ENCODE peak calls at places on chromosomes 3 and 15, in nine cellular contexts. One of them, this sample, is unnamed.
A peak's percentile ranks its signal among the peaks of the same experiment; 100 is the strongest.

GRCh38 chr3:157351981-157352380 is 84.7 kb upstream of the PTX3 start:
- DNase-seq in uterus: no peak
- DNase-seq in OCI-LY7: no peak
- DNase-seq in MM.1S: no peak
- DNase-seq in suprapubic skin: no peak
- DNase-seq in iPS DF 6.9: no peak
- DNase-seq in sigmoid colon: no peak
- DNase-seq in CD4-positive, alpha-beta T cell: no peak
- DNase-seq in AG04450: no peak
- DNase-seq in this sample: no peak

GRCh38 chr3:147409143-147410121 is at the start of gene ZIC1:
- DNase-seq in CD4-positive, alpha-beta T cell: no peak
- DNase-seq in sigmoid colon: no peak
- DNase-seq in uterus: no peak
- DNase-seq in OCI-LY7: no peak
- DNase-seq in AG04450: no peak
- DNase-seq in iPS DF 6.9: no peak
- DNase-seq in suprapubic skin: no peak
- DNase-seq in MM.1S: no peak
- DNase-seq in this sample: no peak

GRCh38 chr15:84604804-84605203 is 4.0 kb downstream of the ZSCAN2 start:
- DNase-seq in OCI-LY7: no peak
- DNase-seq in MM.1S: no peak
- DNase-seq in uterus: no peak
- DNase-seq in CD4-positive, alpha-beta T cell: no peak
- DNase-seq in suprapubic skin: no peak
- DNase-seq in sigmoid colon: no peak
- DNase-seq in iPS DF 6.9: no peak
- DNase-seq in AG04450: no peak
- DNase-seq in this sample: no peak

GRCh38 chr15:33154366-33155166 is 39.9 kb downstream of the FMN1 start:
- DNase-seq in AG04450: no peak
- DNase-seq in sigmoid colon: peak; percentile 76
- DNase-seq in CD4-positive, alpha-beta T cell: no peak
- DNase-seq in OCI-LY7: no peak
- DNase-seq in iPS DF 6.9: no peak
- DNase-seq in suprapubic skin: no peak
- DNase-seq in uterus: no peak
- DNase-seq in MM.1S: no peak
- DNase-seq in this sample: peak; percentile 42

GRCh38 chr3:11434017-11434526 is 161.9 kb downstream of the ATG7 start:
- DNase-seq in MM.1S: no peak
- DNase-seq in suprapubic skin: peak; percentile 82
- DNase-seq in CD4-positive, alpha-beta T cell: no peak
- DNase-seq in uterus: peak; percentile 75
- DNase-seq in AG04450: peak; percentile 16
- DNase-seq in OCI-LY7: no peak
- DNase-seq in iPS DF 6.9: no peak
- DNase-seq in sigmoid colon: peak; percentile 80
- DNase-seq in this sample: peak; percentile 35

GRCh38 chr3:123096126-123096525 is 29.3 kb downstream of the PDIA5 start:
- DNase-seq in MM.1S: no peak
- DNase-seq in OCI-LY7: no peak
- DNase-seq in uterus: no peak
- DNase-seq in suprapubic skin: no peak
- DNase-seq in AG04450: no peak
- DNase-seq in iPS DF 6.9: no peak
- DNase-seq in sigmoid colon: no peak
- DNase-seq in CD4-positive, alpha-beta T cell: no peak
- DNase-seq in this sample: no peak

GRCh38 chr15:57510647-57511046 is 81.1 kb upstream of the MYZAP start:
- DNase-seq in MM.1S: no peak
- DNase-seq in OCI-LY7: no peak
- DNase-seq in CD4-positive, alpha-beta T cell: no peak
- DNase-seq in uterus: no peak
- DNase-seq in AG04450: peak; percentile 85
- DNase-seq in suprapubic skin: no peak
- DNase-seq in iPS DF 6.9: no peak
- DNase-seq in sigmoid colon: no peak
- DNase-seq in this sample: no peak

GRCh38 chr15:90598679-90599078 is 69.0 kb downstream of the CRTC3 start:
- DNase-seq in CD4-positive, alpha-beta T cell: no peak
- DNase-seq in suprapubic skin: no peak
- DNase-seq in uterus: no peak
- DNase-seq in sigmoid colon: no peak
- DNase-seq in AG04450: no peak
- DNase-seq in MM.1S: no peak
- DNase-seq in OCI-LY7: no peak
- DNase-seq in iPS DF 6.9: no peak
- DNase-seq in this sample: no peak

GRCh38 chr3:37456270-37456708 is 281.9 kb upstream of the LRRFIP2 start:
- DNase-seq in OCI-LY7: no peak
- DNase-seq in uterus: peak; percentile 43
- DNase-seq in suprapubic skin: no peak
- DNase-seq in sigmoid colon: peak; percentile 93
- DNase-seq in AG04450: no peak
- DNase-seq in iPS DF 6.9: no peak
- DNase-seq in MM.1S: no peak
- DNase-seq in CD4-positive, alpha-beta T cell: no peak
- DNase-seq in this sample: peak; percentile 63

GRCh38 chr15:67835349-67836133 is 4.3 kb downstream of the RNU6-1 start:
- DNase-seq in CD4-positive, alpha-beta T cell: no peak
- DNase-seq in iPS DF 6.9: no peak
- DNase-seq in uterus: no peak
- DNase-seq in AG04450: no peak
- DNase-seq in OCI-LY7: no peak
- DNase-seq in sigmoid colon: peak; percentile 71
- DNase-seq in MM.1S: no peak
- DNase-seq in suprapubic skin: no peak
- DNase-seq in this sample: no peak

GRCh38 chr3:71714595-71714994 is 10.6 kb downstream of the EIF4E3 start:
- DNase-seq in suprapubic skin: no peak
- DNase-seq in sigmoid colon: no peak
- DNase-seq in iPS DF 6.9: no peak
- DNase-seq in uterus: no peak
- DNase-seq in CD4-positive, alpha-beta T cell: no peak
- DNase-seq in MM.1S: no peak
- DNase-seq in AG04450: no peak
- DNase-seq in OCI-LY7: no peak
- DNase-seq in this sample: no peak

GRCh38 chr3:153293222-153293621 is 131.2 kb downstream of the RAP2B start:
- DNase-seq in CD4-positive, alpha-beta T cell: no peak
- DNase-seq in uterus: no peak
- DNase-seq in suprapubic skin: no peak
- DNase-seq in OCI-LY7: no peak
- DNase-seq in MM.1S: no peak
- DNase-seq in sigmoid colon: no peak
- DNase-seq in iPS DF 6.9: no peak
- DNase-seq in AG04450: no peak
- DNase-seq in this sample: no peak

GRCh38 chr15:43553021-43553420 is 35.6 kb downstream of the MAP1A start:
- DNase-seq in OCI-LY7: no peak
- DNase-seq in uterus: no peak
- DNase-seq in suprapubic skin: no peak
- DNase-seq in AG04450: no peak
- DNase-seq in CD4-positive, alpha-beta T cell: no peak
- DNase-seq in sigmoid colon: no peak
- DNase-seq in iPS DF 6.9: no peak
- DNase-seq in MM.1S: no peak
- DNase-seq in this sample: no peak

GRCh38 chr15:94229591-94230365 is 1.6 kb upstream of the MCTP2 start:
- DNase-seq in OCI-LY7: no peak
- DNase-seq in sigmoid colon: no peak
- DNase-seq in MM.1S: peak; percentile 92
- DNase-seq in suprapubic skin: no peak
- DNase-seq in uterus: no peak
- DNase-seq in CD4-positive, alpha-beta T cell: peak; percentile 27
- DNase-seq in AG04450: no peak
- DNase-seq in iPS DF 6.9: no peak
- DNase-seq in this sample: no peak

GRCh38 chr3:30310251-30310954 is 296.0 kb upstream of the TGFBR2 start:
- DNase-seq in AG04450: no peak
- DNase-seq in OCI-LY7: no peak
- DNase-seq in suprapubic skin: no peak
- DNase-seq in MM.1S: no peak
- DNase-seq in sigmoid colon: no peak
- DNase-seq in uterus: no peak
- DNase-seq in CD4-positive, alpha-beta T cell: no peak
- DNase-seq in iPS DF 6.9: no peak
- DNase-seq in this sample: no peak

DNA sequence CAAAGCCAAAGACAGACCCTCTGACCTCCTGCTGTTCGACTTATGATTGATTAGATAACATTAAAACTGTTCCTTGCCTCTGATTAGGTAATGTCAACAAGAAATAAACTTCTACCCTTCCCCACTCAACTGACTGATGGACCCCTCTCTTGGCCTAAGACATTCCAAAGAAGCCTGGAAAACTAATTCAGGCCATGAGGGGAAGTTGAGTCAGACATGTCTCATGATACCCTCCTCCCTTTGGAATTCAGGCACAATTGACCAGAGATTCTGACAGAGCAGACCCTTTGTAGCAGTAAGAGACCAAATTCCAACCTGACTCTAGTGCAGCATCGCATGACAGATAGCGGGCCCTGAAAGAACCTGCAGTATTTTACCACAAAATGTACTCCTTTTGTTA is 354.5 kb downstream of the OCA2 start:
- DNase-seq in iPS DF 6.9: no peak
- DNase-seq in OCI-LY7: no peak
- DNase-seq in sigmoid colon: peak; percentile 15
- DNase-seq in suprapubic skin: no peak
- DNase-seq in AG04450: no peak
- DNase-seq in uterus: no peak
- DNase-seq in MM.1S: no peak
- DNase-seq in CD4-positive, alpha-beta T cell: no peak
- DNase-seq in this sample: no peak
- H3K9me3 ChIP-seq in iPS DF 6.9: peaks cover 5% of the 10 kb centered on the region
- H3K9me3 ChIP-seq in OCI-LY7: no peaks in the 10 kb centered on the region
- H3K9me3 ChIP-seq in sigmoid colon: no peaks in the 10 kb centered on the region
- H3K9me3 ChIP-seq in suprapubic skin: no peaks in the 10 kb centered on the region
- H3K9me3 ChIP-seq in AG04450: peaks cover 34% of the 10 kb centered on the region
- H3K9me3 ChIP-seq in uterus: no peaks in the 10 kb centered on the region
- H3K9me3 ChIP-seq in MM.1S: no peaks in the 10 kb centered on the region
- H3K9me3 ChIP-seq in CD4-positive, alpha-beta T cell: no peaks in the 10 kb centered on the region
- H3K9me3 ChIP-seq in this sample: no peaks in the 10 kb centered on the region

GRCh38 chr3:107117156-107117555 is 260.1 kb upstream of the CCDC54 start:
- DNase-seq in suprapubic skin: no peak
- DNase-seq in MM.1S: no peak
- DNase-seq in sigmoid colon: no peak
- DNase-seq in AG04450: no peak
- DNase-seq in OCI-LY7: no peak
- DNase-seq in iPS DF 6.9: no peak
- DNase-seq in CD4-positive, alpha-beta T cell: no peak
- DNase-seq in uterus: no peak
- DNase-seq in this sample: no peak

GRCh38 chr3:107112356-107112755 is 264.9 kb upstream of the CCDC54 start:
- DNase-seq in suprapubic skin: no peak
- DNase-seq in CD4-positive, alpha-beta T cell: no peak
- DNase-seq in uterus: no peak
- DNase-seq in OCI-LY7: no peak
- DNase-seq in sigmoid colon: no peak
- DNase-seq in iPS DF 6.9: no peak
- DNase-seq in AG04450: no peak
- DNase-seq in MM.1S: no peak
- DNase-seq in this sample: no peak

GRCh38 chr3:107116251-107116650 is 261.0 kb upstream of the CCDC54 start:
- DNase-seq in uterus: no peak
- DNase-seq in AG04450: no peak
- DNase-seq in MM.1S: no peak
- DNase-seq in suprapubic skin: no peak
- DNase-seq in sigmoid colon: no peak
- DNase-seq in CD4-positive, alpha-beta T cell: no peak
- DNase-seq in OCI-LY7: no peak
- DNase-seq in iPS DF 6.9: no peak
- DNase-seq in this sample: no peak

DNA sequence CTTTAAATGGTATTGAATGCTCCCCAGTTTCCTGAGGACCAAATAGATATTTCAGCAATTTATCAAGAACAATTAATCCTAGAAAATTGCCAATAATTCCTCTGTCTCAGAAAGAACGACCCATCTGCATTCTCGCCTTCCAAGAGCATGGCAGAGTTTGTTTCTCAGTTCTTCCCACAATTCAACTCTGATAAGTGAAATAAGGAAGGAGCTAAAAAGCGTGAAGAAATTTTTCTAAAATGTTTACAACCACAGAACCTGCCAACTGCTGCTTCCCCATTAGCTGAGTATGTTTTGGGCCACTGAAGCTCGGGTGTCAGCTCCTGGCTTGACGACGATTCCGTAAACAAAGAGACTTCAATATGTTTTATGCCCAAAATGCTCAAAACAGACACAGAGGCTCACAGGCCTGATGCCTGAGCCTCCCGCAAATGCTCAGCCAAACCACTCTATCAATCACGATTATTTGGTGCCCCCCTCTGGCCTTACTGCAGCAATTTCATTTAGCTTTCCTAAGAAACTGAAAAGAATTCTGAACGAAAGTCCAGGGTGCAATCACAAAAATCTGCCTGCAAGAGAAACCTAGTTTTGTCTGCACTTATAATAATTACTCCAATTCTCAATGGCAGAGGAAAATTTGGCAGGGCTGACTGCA is 259.2 kb upstream of the CCDC54 start:
- DNase-seq in OCI-LY7: peak; percentile 45
- DNase-seq in sigmoid colon: no peak
- DNase-seq in AG04450: peak; percentile 43
- DNase-seq in iPS DF 6.9: peak; percentile 57
- DNase-seq in CD4-positive, alpha-beta T cell: no peak
- DNase-seq in MM.1S: peak; percentile 7
- DNase-seq in uterus: peak; percentile 36
- DNase-seq in suprapubic skin: no peak
- DNase-seq in this sample: no peak
- H3K27ac ChIP-seq in OCI-LY7: no peak overlapping the region
- H3K27ac ChIP-seq in sigmoid colon: no peak overlapping the region
- H3K27ac ChIP-seq in AG04450: no peak overlapping the region
- H3K27ac ChIP-seq in iPS DF 6.9: no peak overlapping the region
- H3K27ac ChIP-seq in CD4-positive, alpha-beta T cell: no peak overlapping the region
- H3K27ac ChIP-seq in MM.1S: no peak overlapping the region
- H3K27ac ChIP-seq in uterus: peak overlapping the region; percentile 32
- H3K27ac ChIP-seq in suprapubic skin: no peak overlapping the region
- H3K27ac ChIP-seq in this sample: no peak overlapping the region

GRCh38 chr3:46027736-46028397 is 584 bp upstream of the XCR1 start:
- DNase-seq in MM.1S: peak; percentile 71
- DNase-seq in uterus: no peak
- DNase-seq in suprapubic skin: no peak
- DNase-seq in CD4-positive, alpha-beta T cell: no peak
- DNase-seq in sigmoid colon: no peak
- DNase-seq in OCI-LY7: peak; percentile 13
- DNase-seq in AG04450: no peak
- DNase-seq in iPS DF 6.9: no peak
- DNase-seq in this sample: no peak
- H3K9me3 ChIP-seq in MM.1S: no peaks in the 10 kb centered on the region
- H3K9me3 ChIP-seq in uterus: no peaks in the 10 kb centered on the region
- H3K9me3 ChIP-seq in suprapubic skin: no peaks in the 10 kb centered on the region
- H3K9me3 ChIP-seq in CD4-positive, alpha-beta T cell: peaks cover 8% of the 10 kb centered on the region
- H3K9me3 ChIP-seq in sigmoid colon: no peaks in the 10 kb centered on the region
- H3K9me3 ChIP-seq in OCI-LY7: peaks cover 11% of the 10 kb centered on the region
- H3K9me3 ChIP-seq in AG04450: peaks cover 11% of the 10 kb centered on the region
- H3K9me3 ChIP-seq in iPS DF 6.9: peaks cover 4% of the 10 kb centered on the region
- H3K9me3 ChIP-seq in this sample: peaks cover 10% of the 10 kb centered on the region

DNA sequence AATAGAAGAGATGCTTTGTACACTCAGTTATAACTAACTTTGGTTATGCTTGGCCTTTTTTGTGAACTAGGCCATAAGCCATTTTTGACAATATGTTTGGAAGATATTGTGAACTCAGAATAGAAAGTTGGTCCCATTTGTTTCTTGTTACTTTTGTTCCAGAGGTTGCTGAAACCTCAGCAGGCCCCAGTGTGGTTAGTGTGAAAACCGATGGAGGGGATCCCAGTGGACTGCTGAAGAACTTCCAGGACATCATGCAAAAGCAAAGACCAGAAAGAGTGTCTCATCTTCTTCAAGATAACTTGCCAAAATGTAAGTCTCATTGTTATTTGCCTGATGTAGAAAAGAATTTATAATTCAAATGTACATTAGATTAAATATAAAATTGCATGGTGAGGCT is 5.7 kb downstream of the ALAS1 start:
- DNase-seq in suprapubic skin: no peak
- DNase-seq in AG04450: no peak
- DNase-seq in CD4-positive, alpha-beta T cell: no peak
- DNase-seq in OCI-LY7: no peak
- DNase-seq in uterus: no peak
- DNase-seq in MM.1S: no peak
- DNase-seq in sigmoid colon: no peak
- DNase-seq in iPS DF 6.9: no peak
- DNase-seq in this sample: no peak
- H3K27ac ChIP-seq in suprapubic skin: no peak overlapping the region
- H3K27ac ChIP-seq in AG04450: no peak overlapping the region
- H3K27ac ChIP-seq in CD4-positive, alpha-beta T cell: no peak overlapping the region
- H3K27ac ChIP-seq in OCI-LY7: no peak overlapping the region
- H3K27ac ChIP-seq in uterus: no peak overlapping the region
- H3K27ac ChIP-seq in MM.1S: no peak overlapping the region
- H3K27ac ChIP-seq in sigmoid colon: no peak overlapping the region
- H3K27ac ChIP-seq in iPS DF 6.9: no peak overlapping the region
- H3K27ac ChIP-seq in this sample: no peak overlapping the region